ENCODE peak calls at places on chromosomes 16 and 17, in eight cellular contexts. T is activated CD8-positive, alpha-beta T cell treated with anti-CD3 and anti-CD28 coated beads, Interleukin-2, amount 10 ng/mL, durations not matched to agents 7 days and 5 days; H is NK-92 treated with Interleukin-12 subunit alpha and Interleukin-12 subunit beta, amount 100 ng/mL, for 24 hours; P is neural crest cell; L is stimulated activated CD8-positive, alpha-beta memory T cell treated with anti-CD3 and anti-CD28 coated beads, Interleukin-2, amount 100 ng/mL, for 48 hours; B is GM06990; O is progenitor cell of endocrine pancreas; W is NCI-H1105. C is an unnamed sample.
A peak's percentile ranks its signal among the peaks of the same experiment; 100 is the strongest.

GRCh38 chr16:20166531-20167235 is 93.0 kb upstream of the GPR139 start:
- DNase-seq in P (no peak), L (no peak), O (no peak), H (no peak), W (no peak), T (no peak), B (no peak), C (no peak)

GRCh38 chr17:63792055-63792729 is 18.2 kb downstream of the DDX42 start:
- DNase-seq in P (no peak), T (no peak), H (no peak), W (no peak), L (no peak), O (no peak), B (no peak), C (no peak)

GRCh38 chr17:82366749-82367148 is 4.8 kb upstream of the UTS2R start:
- DNase-seq in W (no peak), L (no peak), P (no peak), T (no peak), B (no peak), H (no peak), O (no peak), C (no peak)

GRCh38 chr17:12632785-12633184 is 32.9 kb upstream of the MYOCD start:
- DNase-seq in H (no peak), O (no peak), T (no peak), B (no peak), L (no peak), P (no peak), W (no peak), C (no peak)

GRCh38 chr17:59165933-59166342 is 10.4 kb downstream of the PRR11 start:
- DNase-seq in P (peak; percentile 63), L (no peak), B (peak; percentile 16), O (no peak), W (peak; percentile 21), H (no peak), T (peak; percentile 55), C (no peak)

GRCh38 chr16:3076577-3076976 is 11.1 kb downstream of the IL32 start:
- DNase-seq in T (no peak), H (peak; percentile 73), W (no peak), L (no peak), O (no peak), P (no peak), B (no peak), C (no peak)

GRCh38 chr17:75783069-75783783 is 1.4 kb upstream of the UNK start:
- DNase-seq in O (no peak), W (peak; percentile 45), H (no peak), L (no peak), P (no peak), B (peak; percentile 58), T (peak; percentile 42), C (no peak)

GRCh38 chr16:68356249-68356918 is 45.6 kb downstream of the PRMT7 start:
- DNase-seq in P (no peak), B (peak; percentile 83), L (peak; percentile 52), W (no peak), T (peak; percentile 92), O (no peak), H (no peak), C (peak; percentile 96)

GRCh38 chr16:9499921-9500593 is 408.6 kb downstream of the HAPSTR1 start:
- DNase-seq in B (no peak), T (no peak), P (no peak), O (no peak), H (no peak), W (no peak), L (no peak), C (no peak)

GRCh38 chr16:81737885-81738536 is 41.1 kb upstream of the PLCG2 start:
- DNase-seq in H (peak; percentile 48), O (peak; percentile 75), T (peak; percentile 91), L (peak; percentile 74), B (peak; percentile 74), W (peak; percentile 84), P (peak; percentile 78), C (peak; percentile 72)

C was measured in GM12892.